ENCODE peak calls at places on chromosome 7, in four cellular contexts. Y is heart left ventricle, S is cardiac fibroblast, G is thoracic aorta. R is an unnamed sample.

GRCh38 chr7:6271091-6271658 is 1.2 kb downstream of the CYTH3 start:
- DNase-seq in G (peak), Y (peak), S (peak), R (peak)

GRCh38 chr7:116697761-116698160 is 25.8 kb downstream of the MET start:
- DNase-seq in Y (no peak), G (no peak), S (no peak), R (no peak)

GRCh38 chr7:1046722-1047679 is 2.7 kb downstream of the GPR146 start:
- DNase-seq in S (no peak), G (no peak), Y (no peak), R (no peak)

GRCh38 chr7:131774419-131775220 is 218.2 kb upstream of the PODXL start:
- DNase-seq in G (no peak), Y (no peak), S (peak), R (peak)

GRCh38 chr7:138892808-138893207 is 88.4 kb downstream of the KIAA1549 start:
- DNase-seq in S (no peak), G (no peak), Y (no peak), R (no peak)

GRCh38 chr7:140655511-140656408 is 15.1 kb upstream of the DENND2A start:
- DNase-seq in Y (peak), G (no peak), S (no peak), R (no peak)

GRCh38 chr7:47814905-47815613 is 133.2 kb downstream of the PKD1L1 start:
- DNase-seq in G (no peak), Y (no peak), S (no peak), R (no peak)

GRCh38 chr7:129376778-129377700 is 57.2 kb upstream of the STRIP2 start:
- DNase-seq in S (peak), Y (no peak), G (no peak), R (peak)

GRCh38 chr7:1999278-1999984 is 233.3 kb downstream of the MAD1L1 start:
- DNase-seq in S (no peak), G (no peak), Y (peak), R (no peak)

GRCh38 chr7:25662881-25663588 is 434.7 kb upstream of the NPVF start:
- DNase-seq in S (no peak), Y (no peak), G (no peak), R (no peak)

GRCh38 chr7:47330561-47331178 is 251.2 kb downstream of the TNS3 start:
- DNase-seq in Y (no peak), G (no peak), S (no peak), R (no peak)

GRCh38 chr7:44212018-44212417 is 11.2 kb downstream of the YKT6 start:
- DNase-seq in G (no peak), Y (no peak), S (no peak), R (no peak)

GRCh38 chr7:104160375-104160774 is 47.4 kb downstream of the ORC5 start:
- DNase-seq in G (no peak), Y (no peak), S (peak), R (peak)

GRCh38 chr7:36814311-36814710 is 90.0 kb upstream of the AOAH start:
- DNase-seq in S (no peak), G (no peak), Y (no peak), R (no peak)

GRCh38 chr7:129926618-129927017 is 26.1 kb downstream of the UBE2H start:
- DNase-seq in G (no peak), S (no peak), Y (no peak), R (no peak)

GRCh38 chr7:102409340-102409739 is 13.2 kb downstream of the PRKRIP1 start:
- DNase-seq in G (no peak), Y (no peak), S (no peak), R (no peak)

GRCh38 chr7:121530251-121531174 is 134.4 kb upstream of the FAM3C start:
- DNase-seq in Y (peak), S (peak), G (no peak), R (peak)

GRCh38 chr7:102434039-102434481 is 685 bp downstream of the ORAI2 start:
- DNase-seq in G (no peak), Y (no peak), S (peak), R (no peak)

GRCh38 chr7:93551063-93551895 is 23.2 kb downstream of the CALCR start:
- DNase-seq in Y (no peak), S (peak), G (no peak), R (peak)

GRCh38 chr7:977326-978048 is 2.1 kb upstream of the COX19 start:
- DNase-seq in G (no peak), Y (no peak), S (peak), R (no peak)

GRCh38 chr7:20647051-20647450 is 31.6 kb downstream of the ABCB5 start:
- DNase-seq in Y (no peak), S (no peak), G (no peak), R (no peak)

GRCh38 chr7:99292127-99292526 is 19.5 kb downstream of the MYH16 start:
- DNase-seq in S (no peak), Y (no peak), G (no peak), R (no peak)

GRCh38 chr7:151684408-151685175 is 164.9 kb upstream of the RHEB start:
- DNase-seq in Y (no peak), G (no peak), S (no peak), R (peak)

GRCh38 chr7:23222439-23223045 is 24.0 kb upstream of the GPNMB start:
- DNase-seq in G (no peak), S (no peak), Y (no peak), R (no peak)
- TF ChIP-seq CTCF in G (no peak), S (no peak), Y (no peak), R (no peak)

GRCh38 chr7:106462365-106462859 is 177.6 kb upstream of the NAMPT start:
- DNase-seq in G (no peak), S (peak), Y (no peak), R (peak)
- TF ChIP-seq CTCF in G (peak), S (peak), Y (peak), R (peak)

GRCh38 chr7:17940302-17941170 is at the start of gene SNX13:
- DNase-seq in G (peak), Y (peak), S (peak), R (peak)
- TF ChIP-seq CTCF in G (peak), Y (peak), S (no peak), R (peak)

GRCh38 chr7:15783971-15784693 is 97.6 kb upstream of the MEOX2 start:
- DNase-seq in Y (no peak), S (no peak), G (no peak), R (no peak)
- TF ChIP-seq CTCF in Y (no peak), S (no peak), G (no peak), R (no peak)

GRCh38 chr7:40700653-40701475 is 566.1 kb downstream of the SUGCT start:
- DNase-seq in Y (no peak), S (peak), G (no peak), R (peak)
- TF ChIP-seq CTCF in Y (no peak), S (no peak), G (no peak), R (no peak)

R was measured in MCF 10A.